ENCODE peak calls at places on chromosomes 4 and X, in eight cellular contexts. A, G, J, S, Y, X, P and V are unnamed samples.

GRCh38 chr4:106334732-106335131 is 18.4 kb downstream of the AIMP1 start:
- DNase-seq in S (peak; percentile 10), G (no peak), J (no peak), Y (no peak), P (no peak), X (no peak), A (no peak), V (no peak)

GRCh38 chrX:34859191-34859590 is 83.4 kb upstream of the FAM47B start:
- DNase-seq in P (no peak), S (no peak), A (no peak), G (no peak), X (no peak), J (no peak), Y (no peak), V (no peak)

GRCh38 chr4:45946699-45947098 is 177.2 kb downstream of the GABRG1 start:
- DNase-seq in Y (no peak), X (no peak), J (no peak), G (no peak), S (no peak), A (no peak), P (no peak), V (no peak)

GRCh38 chr4:73855406-73855805 is 2.3 kb downstream of the PF4V1 start:
- DNase-seq in Y (no peak), A (no peak), J (no peak), G (peak; percentile 43), P (no peak), S (no peak), X (no peak), V (no peak)

GRCh38 chr4:159146007-159146330 is 43.1 kb downstream of the RAPGEF2 start:
- DNase-seq in X (no peak), S (no peak), J (no peak), G (peak; percentile 43), A (no peak), P (no peak), Y (no peak), V (no peak)

GRCh38 chrX:1102786-1103185 is 109.7 kb downstream of the CRLF2 start:
- DNase-seq in Y (no peak), A (no peak), J (no peak), X (no peak), P (no peak), G (no peak), S (no peak), V (no peak)

GRCh38 chrX:22652596-22652995 is 347.2 kb upstream of the DDX53 start:
- DNase-seq in Y (no peak), A (peak; percentile 52), P (peak; percentile 27), S (peak; percentile 56), G (no peak), J (no peak), X (peak; percentile 48), V (no peak)

GRCh38 chrX:2984342-2984741 is 22.0 kb upstream of the ARSH start:
- DNase-seq in G (no peak), A (no peak), Y (no peak), X (no peak), J (no peak), P (peak; percentile 11), S (no peak), V (no peak)

GRCh38 chr4:15006416-15007024 is 4.2 kb downstream of the CPEB2 start:
- DNase-seq in S (peak; percentile 19), G (peak; percentile 58), X (peak; percentile 10), J (peak; percentile 50), P (no peak), A (no peak), Y (no peak), V (no peak)

GRCh38 chr4:86594559-86595425 is 677 bp downstream of the PTPN13 start:
- DNase-seq in X (peak; percentile 85), P (peak; percentile 48), J (no peak), Y (peak; percentile 44), A (peak; percentile 78), S (peak; percentile 88), G (peak; percentile 56), V (peak; percentile 71)

GRCh38 chr4:147678796-147679549 is 5.0 kb downstream of the PRMT9 start:
- DNase-seq in G (no peak), P (peak; percentile 17), Y (no peak), S (peak; percentile 18), X (no peak), J (peak; percentile 14), A (no peak), V (no peak)

GRCh38 chr4:4182835-4183568 is 43.7 kb downstream of the OTOP1 start:
- DNase-seq in S (no peak), G (peak; percentile 23), A (peak; percentile 80), J (peak; percentile 58), P (peak; percentile 5), X (no peak), Y (no peak), V (no peak)

GRCh38 chr4:85762204-85762884 is 287.4 kb downstream of the ARHGAP24 start:
- DNase-seq in Y (no peak), G (peak; percentile 99), J (no peak), A (no peak), P (no peak), X (peak; percentile 92), S (peak; percentile 93), V (no peak)

GRCh38 chrX:13223868-13224555 is 95.8 kb downstream of the ATXN3L start:
- DNase-seq in G (peak; percentile 91), P (peak; percentile 85), Y (no peak), A (no peak), X (peak; percentile 92), J (no peak), S (peak; percentile 92), V (peak; percentile 73)

GRCh38 chr4:3516061-3516835 is 16.0 kb downstream of the LRPAP1 start:
- DNase-seq in X (no peak), A (no peak), Y (no peak), S (no peak), P (no peak), G (no peak), J (no peak), V (no peak)

GRCh38 chr4:44662623-44663006 is 11.2 kb upstream of the YIPF7 start:
- DNase-seq in G (no peak), X (no peak), Y (no peak), P (no peak), J (no peak), A (no peak), S (no peak), V (no peak)

GRCh38 chr4:145623831-145624230 is 4.6 kb downstream of the MMAA start:
- DNase-seq in X (peak; percentile 42), P (no peak), A (no peak), S (peak; percentile 55), G (peak; percentile 53), J (no peak), Y (no peak), V (no peak)

GRCh38 chr4:142347241-142347640 is 498.9 kb downstream of the INPP4B start:
- DNase-seq in P (peak; percentile 13), G (no peak), S (peak; percentile 83), J (no peak), X (peak; percentile 81), Y (no peak), A (no peak), V (no peak)

GRCh38 chrX:135973025-135973547 is 702 bp downstream of the MMGT1 start:
- DNase-seq in Y (peak; percentile 5), X (no peak), A (no peak), J (peak; percentile 12), S (no peak), P (peak; percentile 58), G (no peak), V (no peak)

GRCh38 chrX:13717697-13718483 is 16.5 kb downstream of the TRAPPC2 start:
- DNase-seq in P (no peak), Y (no peak), S (peak; percentile 69), A (no peak), J (no peak), X (peak; percentile 58), G (no peak), V (no peak)

GRCh38 chrX:103608305-103608963 is 671 bp downstream of the TCEAL3 start:
- DNase-seq in S (no peak), Y (no peak), G (no peak), J (no peak), A (peak; percentile 11), X (no peak), P (no peak), V (no peak)

DNA sequence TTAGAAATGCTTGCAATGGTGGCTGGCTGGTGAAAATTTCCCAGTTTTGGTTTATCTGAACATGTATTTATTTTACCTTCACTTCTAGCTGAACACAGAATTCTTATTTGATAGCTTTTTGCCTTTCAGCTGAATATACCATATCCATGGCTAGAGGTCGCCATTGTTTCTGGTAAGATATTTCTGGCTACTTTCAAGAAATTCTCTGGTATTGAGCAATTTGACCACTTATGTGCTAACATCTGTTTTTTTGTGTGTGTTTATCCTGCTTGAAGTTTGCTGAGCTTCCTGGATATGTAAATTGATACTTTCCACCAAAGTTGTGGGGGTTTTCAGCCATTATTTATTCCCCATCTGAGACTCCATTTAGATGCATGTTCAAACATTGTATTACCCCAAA is 75.4 kb downstream of the FBXW7 start:
- DNase-seq in G (no peak), X (peak; percentile 59), Y (no peak), J (peak; percentile 29), A (no peak), P (peak; percentile 56), S (peak; percentile 55), V (no peak)
- H3K4me3 ChIP-seq in G (no peak overlapping the region), X (no peak overlapping the region), Y (no peak overlapping the region), J (no peak overlapping the region), A (no peak overlapping the region), P (no peak overlapping the region), S (no peak overlapping the region), V (no peak overlapping the region)

DNA sequence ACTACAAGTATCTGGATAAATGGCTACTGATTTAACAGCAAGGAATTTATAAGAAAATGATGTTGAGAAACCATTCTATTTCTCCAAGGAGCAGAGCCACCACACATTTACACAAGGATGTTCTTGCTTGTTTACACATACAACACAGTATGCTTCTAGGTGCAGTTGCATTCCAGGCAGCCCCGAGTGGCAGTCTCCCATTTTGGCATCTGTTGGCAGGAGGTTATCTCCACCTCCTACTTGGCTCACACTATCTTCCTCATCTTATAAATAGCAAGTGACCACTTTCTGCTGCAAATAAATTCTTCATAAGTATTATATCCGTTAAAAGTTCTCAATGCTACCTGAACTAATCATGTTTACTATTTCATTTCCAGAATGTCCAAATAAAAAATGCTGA is 115.6 kb downstream of the HS6ST2 start:
- DNase-seq in X (no peak), A (no peak), J (no peak), S (no peak), P (peak; percentile 2), G (no peak), Y (no peak), V (no peak)
- H3K9me3 ChIP-seq in X (no peaks in the 10 kb centered on the region), A (no peaks in the 10 kb centered on the region), J (no peaks in the 10 kb centered on the region), S (no peaks in the 10 kb centered on the region), P (no peaks in the 10 kb centered on the region), G (no peaks in the 10 kb centered on the region), Y (no peaks in the 10 kb centered on the region), V (no peaks in the 10 kb centered on the region)

GRCh38 chrX:71910526-71911022 is at the start of gene NHSL2:
- DNase-seq in X (peak; percentile 44), G (no peak), J (no peak), S (peak; percentile 56), Y (no peak), A (peak; percentile 73), P (peak; percentile 25), V (peak; percentile 80)
- H3K4me3 ChIP-seq in X (peak within 1 kb of the TSS; percentile 49), G (peak within 1 kb of the TSS; percentile 12), J (no peak within 1 kb of the TSS), S (no peak within 1 kb of the TSS), Y (peak within 1 kb of the TSS; percentile 23), A (peak within 1 kb of the TSS; percentile 73), P (peak within 1 kb of the TSS; percentile 57), V (peak within 1 kb of the TSS; percentile 68)

DNA sequence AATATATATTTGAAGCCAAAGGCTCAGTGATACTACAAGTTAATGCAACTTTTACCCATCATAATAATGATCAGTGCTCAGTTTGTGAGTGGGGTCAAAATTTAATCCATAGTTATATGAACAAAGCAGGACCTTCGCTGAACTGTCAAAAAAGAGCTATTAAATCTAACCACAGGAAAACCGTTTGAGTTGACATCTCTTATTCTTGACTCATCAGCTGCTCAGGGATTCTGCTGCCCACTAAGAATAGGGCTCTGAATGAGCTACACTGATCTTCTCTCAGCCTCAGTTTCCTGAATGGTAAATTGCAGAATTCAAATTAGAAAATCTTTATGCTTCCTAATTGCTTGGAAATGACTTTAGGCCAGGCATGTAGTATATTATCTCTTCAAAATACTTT is 44.9 kb upstream of the NAP1L5 start:
- DNase-seq in G (no peak), X (peak; percentile 36), Y (no peak), J (no peak), A (no peak), P (no peak), S (peak; percentile 56), V (no peak)
- H3K9me3 ChIP-seq in G (no peaks in the 10 kb centered on the region), X (no peaks in the 10 kb centered on the region), Y (no peaks in the 10 kb centered on the region), J (no peaks in the 10 kb centered on the region), A (no peaks in the 10 kb centered on the region), P (no peaks in the 10 kb centered on the region), S (no peaks in the 10 kb centered on the region), V (no peaks in the 10 kb centered on the region)